ENCODE peak calls at places on chromosomes 5 and 9, in seven cellular contexts. B is amniotic stem cell; K is naive thymus-derived CD8-positive, alpha-beta T cell; X is T follicular helper cell; A is NCI-H1417 treated with DMSO at 0.1 percent for 48 hours; D is D721Med; F is B cell. Q is an unnamed sample.

GRCh38 chr5:120778491-120779293 is 314.6 kb downstream of the PRR16 start:
- DNase-seq in A (no peak), X (no peak), B (peak; percentile 48), D (no peak), F (no peak), K (no peak), Q (no peak)

GRCh38 chr9:132164604-132165362 is 2.9 kb downstream of the NTNG2 start:
- DNase-seq in A (no peak), X (no peak), B (no peak), D (no peak), F (no peak), K (no peak), Q (no peak)

GRCh38 chr5:172052454-172053236 is 46.2 kb upstream of the FBXW11 start:
- DNase-seq in K (no peak), D (no peak), B (no peak), F (no peak), X (no peak), A (no peak), Q (no peak)

GRCh38 chr5:108093186-108093585 is 288.7 kb downstream of the FBXL17 start:
- DNase-seq in B (no peak), A (no peak), F (no peak), K (no peak), X (no peak), D (no peak), Q (no peak)

GRCh38 chr9:133225171-133226011 is 16.3 kb upstream of the OBP2B start:
- DNase-seq in B (no peak), F (no peak), D (no peak), X (no peak), A (no peak), K (no peak), Q (no peak)

GRCh38 chr5:5363045-5363444 is 59.4 kb upstream of the ICE1 start:
- DNase-seq in B (no peak), F (no peak), D (no peak), X (no peak), A (no peak), K (no peak), Q (no peak)

GRCh38 chr5:173265433-173265832 is 30.4 kb upstream of the NKX2-5 start:
- DNase-seq in A (no peak), F (no peak), D (no peak), B (no peak), K (no peak), X (no peak), Q (no peak)

GRCh38 chr5:157345485-157345884 is 79.6 kb downstream of the CYFIP2 start:
- DNase-seq in F (no peak), D (no peak), X (no peak), A (no peak), K (no peak), B (no peak), Q (no peak)

GRCh38 chr9:2486988-2487387 is 134.6 kb upstream of the VLDLR start:
- DNase-seq in F (no peak), A (no peak), B (no peak), X (no peak), D (no peak), K (no peak), Q (no peak)

GRCh38 chr9:88052446-88052845 is 78.1 kb upstream of the CDK20 start:
- DNase-seq in A (no peak), D (no peak), K (no peak), F (no peak), B (no peak), X (no peak), Q (no peak)

GRCh38 chr5:170289749-170290148 is 7.8 kb downstream of the LCP2 start:
- DNase-seq in B (no peak), A (no peak), F (no peak), D (no peak), K (no peak), X (no peak), Q (no peak)

GRCh38 chr5:177362102-177362868 is 4.6 kb downstream of the RGS14 start:
- DNase-seq in A (no peak), B (no peak), K (peak; percentile 41), X (peak; percentile 39), F (no peak), D (no peak), Q (no peak)

GRCh38 chr5:126267435-126267834 is 155.8 kb upstream of the GRAMD2B start:
- DNase-seq in A (no peak), K (no peak), D (no peak), B (no peak), F (no peak), X (no peak), Q (no peak)

GRCh38 chr5:84437673-84438315 is 53.1 kb upstream of the EDIL3 start:
- DNase-seq in X (no peak), A (no peak), D (no peak), K (no peak), B (peak; percentile 42), F (no peak), Q (no peak)

GRCh38 chr9:3760031-3760430 is 234.2 kb upstream of the RFX3 start:
- DNase-seq in K (no peak), A (no peak), B (no peak), X (no peak), D (no peak), F (no peak), Q (no peak)

GRCh38 chr9:33288828-33289483 is 1.4 kb upstream of the NFX1 start:
- DNase-seq in A (no peak), D (no peak), F (no peak), X (no peak), K (peak; percentile 8), B (no peak), Q (no peak)

Q was measured in esophagus squamous epithelium.